ENCODE peak calls at places on chromosome 4, in four cellular contexts. One of them, this sample, is unnamed.

GRCh38 chr4:3252480-3252828 is 3.5 kb downstream of the MSANTD1 start:
- DNase-seq in mucosa of gallbladder: no peak
- DNase-seq in EL: no peak
- DNase-seq in T-helper 1 cell: no peak
- DNase-seq in this sample: no peak

GRCh38 chr4:156929706-156930105 is 41.9 kb downstream of the PDGFC start:
- DNase-seq in EL: no peak
- DNase-seq in mucosa of gallbladder: no peak
- DNase-seq in T-helper 1 cell: no peak
- DNase-seq in this sample: no peak

GRCh38 chr4:2804449-2804972 is 11.6 kb downstream of the SH3BP2 start:
- DNase-seq in T-helper 1 cell: no peak
- DNase-seq in mucosa of gallbladder: no peak
- DNase-seq in EL: no peak
- DNase-seq in this sample: no peak

GRCh38 chr4:105714071-105714521 is 5.5 kb downstream of the GSTCD start:
- DNase-seq in T-helper 1 cell: no peak
- DNase-seq in EL: peak; percentile 53
- DNase-seq in mucosa of gallbladder: no peak
- DNase-seq in this sample: no peak

GRCh38 chr4:161714022-161714751 is 449.6 kb downstream of the FSTL5 start:
- DNase-seq in T-helper 1 cell: no peak
- DNase-seq in mucosa of gallbladder: no peak
- DNase-seq in EL: peak; percentile 65
- DNase-seq in this sample: no peak

GRCh38 chr4:6272863-6273660 is 3.4 kb downstream of the WFS1 start:
- DNase-seq in T-helper 1 cell: no peak
- DNase-seq in EL: peak; percentile 94
- DNase-seq in mucosa of gallbladder: no peak
- DNase-seq in this sample: no peak

GRCh38 chr4:156169011-156169410 is 215.3 kb upstream of the CTSO start:
- DNase-seq in EL: peak; percentile 90
- DNase-seq in T-helper 1 cell: no peak
- DNase-seq in mucosa of gallbladder: no peak
- DNase-seq in this sample: no peak

GRCh38 chr4:8439914-8440490 is 521 bp downstream of the ACOX3 start:
- DNase-seq in EL: no peak
- DNase-seq in T-helper 1 cell: no peak
- DNase-seq in mucosa of gallbladder: no peak
- DNase-seq in this sample: no peak

GRCh38 chr4:101953949-101954348 is 163.4 kb downstream of the BANK1 start:
- DNase-seq in T-helper 1 cell: no peak
- DNase-seq in mucosa of gallbladder: no peak
- DNase-seq in EL: peak; percentile 93
- DNase-seq in this sample: no peak

GRCh38 chr4:2817701-2818350 is 24.9 kb downstream of the SH3BP2 start:
- DNase-seq in EL: peak; percentile 35
- DNase-seq in T-helper 1 cell: no peak
- DNase-seq in mucosa of gallbladder: no peak
- DNase-seq in this sample: no peak

GRCh38 chr4:83865417-83866150 is 329.7 kb downstream of the GPAT3 start:
- DNase-seq in EL: no peak
- DNase-seq in T-helper 1 cell: no peak
- DNase-seq in mucosa of gallbladder: no peak
- DNase-seq in this sample: no peak

GRCh38 chr4:151331276-151332042 is 6.1 kb upstream of the SH3D19 start:
- DNase-seq in mucosa of gallbladder: no peak
- DNase-seq in T-helper 1 cell: no peak
- DNase-seq in EL: peak; percentile 15
- DNase-seq in this sample: no peak

GRCh38 chr4:58602022-58602421 is 1491.8 kb upstream of the IGFBP7 start:
- DNase-seq in T-helper 1 cell: no peak
- DNase-seq in EL: no peak
- DNase-seq in mucosa of gallbladder: no peak
- DNase-seq in this sample: no peak

This sample was measured in effector memory CD4-positive, alpha-beta T cell.